ENCODE peak calls at places on chromosome 3, in eight cellular contexts. U is upper lobe of right lung; J is CD4-positive, CD25-positive, alpha-beta regulatory T cell; W is AG04450; Y is endothelial cell of umbilical vein; O is substantia nigra; M is heart left ventricle; Z is heart right ventricle. K is an unnamed sample.

GRCh38 chr3:19148768-19149091 is 420 bp downstream of the KCNH8 start:
- DNase-seq in U (no peak), J (no peak), W (no peak), Y (no peak), O (no peak), M (no peak), Z (no peak), K (no peak)

GRCh38 chr3:141960731-141961130 is 84.3 kb downstream of the ATP1B3 start:
- DNase-seq in U (no peak), J (no peak), W (no peak), Y (no peak), O (no peak), M (no peak), Z (no peak), K (no peak)

GRCh38 chr3:192220915-192221314 is 506.4 kb downstream of the FGF12 start:
- DNase-seq in U (no peak), J (no peak), W (no peak), Y (no peak), O (no peak), M (no peak), Z (no peak), K (no peak)

GRCh38 chr3:9135930-9136525 is 113.4 kb downstream of the SRGAP3 start:
- DNase-seq in U (no peak), J (peak), W (no peak), Y (no peak), O (peak), M (no peak), Z (peak), K (no peak)

GRCh38 chr3:46477756-46478155 is 13.1 kb upstream of the LTF start:
- DNase-seq in U (no peak), J (no peak), W (no peak), Y (no peak), O (no peak), M (no peak), Z (no peak), K (no peak)

GRCh38 chr3:173690542-173690941 is 293.0 kb downstream of the NLGN1 start:
- DNase-seq in U (no peak), J (no peak), W (no peak), Y (no peak), O (no peak), M (no peak), Z (no peak), K (peak)

GRCh38 chr3:16595778-16596177 is 9.4 kb downstream of the DAZL start:
- DNase-seq in U (no peak), J (no peak), W (no peak), Y (peak), O (no peak), M (no peak), Z (no peak), K (no peak)

GRCh38 chr3:133972156-133972555 is 57.6 kb downstream of the SLCO2A1 start:
- DNase-seq in U (no peak), J (no peak), W (no peak), Y (no peak), O (no peak), M (no peak), Z (no peak), K (no peak)

GRCh38 chr3:127722104-127722784 is 49.5 kb downstream of the ABTB1 start:
- DNase-seq in U (no peak), J (no peak), W (no peak), Y (no peak), O (no peak), M (no peak), Z (no peak), K (no peak)

GRCh38 chr3:175336406-175337133 is 477.4 kb downstream of the NAALADL2 start:
- DNase-seq in U (no peak), J (no peak), W (no peak), Y (no peak), O (no peak), M (no peak), Z (no peak), K (no peak)

GRCh38 chr3:28322464-28322863 is 26.1 kb upstream of the ZCWPW2 start:
- DNase-seq in U (no peak), J (no peak), W (no peak), Y (no peak), O (no peak), M (no peak), Z (no peak), K (no peak)

GRCh38 chr3:15313461-15313860 is 18.9 kb downstream of the SH3BP5 start:
- DNase-seq in U (peak), J (no peak), W (no peak), Y (no peak), O (no peak), M (no peak), Z (no peak), K (no peak)

GRCh38 chr3:143629726-143630125 is 218.5 kb downstream of the SLC9A9 start:
- DNase-seq in U (no peak), J (no peak), W (no peak), Y (no peak), O (no peak), M (no peak), Z (no peak), K (no peak)

GRCh38 chr3:141538568-141538967 is 51.7 kb downstream of the RASA2 start:
- DNase-seq in U (no peak), J (no peak), W (no peak), Y (peak), O (no peak), M (no peak), Z (no peak), K (no peak)

GRCh38 chr3:71168043-71168720 is 415.3 kb downstream of the FOXP1 start:
- DNase-seq in U (no peak), J (no peak), W (peak), Y (peak), O (no peak), M (no peak), Z (no peak), K (no peak)

GRCh38 chr3:47669026-47669749 is 90.5 kb upstream of the CSPG5 start:
- DNase-seq in U (no peak), J (no peak), W (no peak), Y (peak), O (no peak), M (no peak), Z (no peak), K (no peak)

GRCh38 chr3:118128886-118129285 is 905.8 kb downstream of the IGSF11 start:
- DNase-seq in U (no peak), J (no peak), W (peak), Y (no peak), O (no peak), M (no peak), Z (no peak), K (peak)

GRCh38 chr3:52685285-52685704 is 418 bp downstream of the PBRM1 start:
- DNase-seq in U (peak), J (peak), W (no peak), Y (peak), O (peak), M (peak), Z (peak), K (no peak)

GRCh38 chr3:66484106-66484857 is 16.5 kb downstream of the LRIG1 start:
- DNase-seq in U (no peak), J (no peak), W (no peak), Y (no peak), O (no peak), M (no peak), Z (no peak), K (no peak)

GRCh38 chr3:66483006-66483928 is 17.6 kb downstream of the LRIG1 start:
- DNase-seq in U (no peak), J (no peak), W (no peak), Y (peak), O (peak), M (peak), Z (peak), K (no peak)

GRCh38 chr3:66481071-66482001 is 19.5 kb downstream of the LRIG1 start:
- DNase-seq in U (no peak), J (peak), W (peak), Y (no peak), O (no peak), M (no peak), Z (no peak), K (no peak)

GRCh38 chr3:66480666-66481065 is 20.2 kb downstream of the LRIG1 start:
- DNase-seq in U (no peak), J (peak), W (no peak), Y (peak), O (no peak), M (no peak), Z (no peak), K (no peak)

GRCh38 chr3:66482005-66482404 is 18.8 kb downstream of the LRIG1 start:
- DNase-seq in U (no peak), J (no peak), W (no peak), Y (no peak), O (no peak), M (peak), Z (no peak), K (no peak)
- H3K27ac ChIP-seq in U (peak), J (peak), W (peak), Y (no peak), O (peak), M (peak), Z (peak), K (no peak)

GRCh38 chr3:145780301-145780700 is 380.7 kb downstream of the PLOD2 start:
- DNase-seq in U (no peak), J (no peak), W (no peak), Y (no peak), O (no peak), M (no peak), Z (no peak), K (no peak)
- H3K27ac ChIP-seq in U (no peak), J (no peak), W (no peak), Y (no peak), O (no peak), M (no peak), Z (no peak), K (no peak)

GRCh38 chr3:135178566-135178965 is 383.5 kb downstream of the EPHB1 start:
- DNase-seq in U (no peak), J (no peak), W (no peak), Y (no peak), O (no peak), M (no peak), Z (no peak), K (no peak)

GRCh38 chr3:135172191-135172869 is 377.3 kb downstream of the EPHB1 start:
- DNase-seq in U (no peak), J (no peak), W (no peak), Y (no peak), O (no peak), M (no peak), Z (no peak), K (no peak)

GRCh38 chr3:135176881-135177280 is 381.8 kb downstream of the EPHB1 start:
- DNase-seq in U (no peak), J (no peak), W (no peak), Y (no peak), O (no peak), M (no peak), Z (no peak), K (no peak)
- H3K27ac ChIP-seq in U (no peak), J (no peak), W (no peak), Y (no peak), O (no peak), M (no peak), Z (no peak), K (no peak)

DNA sequence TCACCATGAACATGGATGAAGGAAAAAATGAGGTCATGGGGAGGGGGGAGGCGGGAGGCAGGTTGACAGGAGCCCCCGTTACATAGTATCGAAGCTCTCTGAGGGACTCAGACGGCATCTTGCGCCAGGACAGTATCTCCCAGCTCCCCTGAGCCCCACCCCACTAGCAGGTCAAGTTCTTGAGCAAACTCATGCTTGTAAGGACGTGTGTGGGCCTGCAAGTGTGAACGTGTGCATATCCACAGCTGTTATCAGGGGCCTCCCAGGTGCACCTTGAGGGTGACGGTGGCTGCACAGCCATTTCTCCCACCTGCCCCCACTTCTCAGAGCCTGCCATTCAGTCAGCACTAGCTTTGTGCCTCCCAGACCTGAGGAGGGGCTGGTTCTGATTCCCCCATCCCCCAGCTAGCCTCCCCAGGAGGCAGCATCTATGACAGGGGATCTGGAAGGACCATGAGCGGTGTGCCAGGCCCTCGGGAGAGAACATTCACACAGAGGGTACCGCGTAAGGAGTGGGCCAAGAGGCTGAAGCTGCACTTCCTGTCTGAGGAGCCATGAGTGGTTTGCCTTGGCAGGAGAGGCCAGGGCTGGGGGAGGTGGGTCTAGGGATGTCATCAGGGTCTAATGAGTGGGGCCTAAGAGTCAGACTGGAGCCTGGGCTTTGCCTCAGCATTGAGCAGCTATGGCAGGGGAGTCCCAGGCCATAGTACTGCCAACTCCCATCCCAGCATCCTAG is 2.9 kb downstream of the SEMA3F start:
- DNase-seq in U (no peak), J (no peak), W (no peak), Y (peak), O (no peak), M (no peak), Z (no peak), K (peak)
- H3K27ac ChIP-seq in U (peak), J (no peak), W (peak), Y (peak), O (no peak), M (peak), Z (peak), K (peak)

GRCh38 chr3:188513662-188514328 is 359.8 kb downstream of the LPP start:
- DNase-seq in U (no peak), J (no peak), W (no peak), Y (no peak), O (no peak), M (no peak), Z (no peak), K (no peak)

GRCh38 chr3:188508454-188508853 is 354.5 kb downstream of the LPP start:
- DNase-seq in U (no peak), J (no peak), W (no peak), Y (no peak), O (no peak), M (no peak), Z (no peak), K (no peak)

GRCh38 chr3:188507244-188507720 is 353.3 kb downstream of the LPP start:
- DNase-seq in U (peak), J (peak), W (peak), Y (peak), O (no peak), M (no peak), Z (no peak), K (no peak)

GRCh38 chr3:188509316-188509715 is 355.4 kb downstream of the LPP start:
- DNase-seq in U (no peak), J (no peak), W (no peak), Y (no peak), O (no peak), M (no peak), Z (no peak), K (no peak)

DNA sequence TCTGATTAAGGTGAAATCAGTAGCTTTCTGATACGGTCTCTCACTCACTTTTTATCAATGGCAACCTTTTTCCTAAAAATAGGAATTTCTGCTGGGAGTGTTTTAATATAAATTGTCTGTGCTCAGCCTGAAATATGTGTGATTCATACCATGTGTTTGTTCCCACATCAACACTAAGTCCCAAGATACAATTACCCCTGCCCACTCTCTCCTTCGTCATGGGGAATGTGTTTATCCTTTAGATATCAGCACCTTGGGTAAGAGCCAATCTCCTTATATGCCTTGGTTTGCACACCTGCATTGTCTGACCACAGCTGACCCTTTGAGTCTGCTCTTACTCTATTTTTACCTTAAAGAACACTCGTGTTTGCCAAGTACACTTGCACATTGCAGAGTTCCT is 356.4 kb downstream of the LPP start:
- DNase-seq in U (no peak), J (no peak), W (peak), Y (peak), O (no peak), M (no peak), Z (no peak), K (no peak)
- H3K27ac ChIP-seq in U (no peak), J (no peak), W (peak), Y (peak), O (no peak), M (no peak), Z (no peak), K (no peak)

DNA sequence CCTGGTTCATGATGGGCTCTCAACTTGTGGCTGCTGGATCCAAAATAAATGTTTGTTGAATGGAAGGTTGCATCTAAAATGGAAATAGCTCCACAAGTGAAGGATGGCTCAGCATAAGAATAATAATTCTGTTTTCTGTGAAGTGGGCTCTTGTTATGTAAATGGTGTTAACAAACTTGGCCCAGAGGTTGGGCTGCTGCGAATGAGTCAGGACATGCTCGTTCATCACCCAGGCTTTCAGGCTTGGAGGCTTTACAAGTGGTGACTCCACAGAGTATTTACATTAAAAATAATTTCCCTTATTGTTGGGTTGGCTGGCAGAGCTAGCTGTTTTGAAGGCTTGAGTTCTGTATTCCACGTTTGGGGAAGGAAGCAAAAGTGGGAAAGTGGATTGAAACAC is 60.5 kb downstream of the ITGB5 start:
- DNase-seq in U (no peak), J (no peak), W (peak), Y (peak), O (no peak), M (no peak), Z (no peak), K (peak)
- H3K27ac ChIP-seq in U (no peak), J (no peak), W (peak), Y (no peak), O (no peak), M (no peak), Z (no peak), K (peak)

GRCh38 chr3:149920119-149920518 is 50.6 kb downstream of the PFN2 start:
- DNase-seq in U (no peak), J (no peak), W (no peak), Y (no peak), O (no peak), M (no peak), Z (no peak), K (no peak)

GRCh38 chr3:149919509-149919908 is 51.2 kb downstream of the PFN2 start:
- DNase-seq in U (no peak), J (no peak), W (no peak), Y (no peak), O (no peak), M (no peak), Z (no peak), K (no peak)

DNA sequence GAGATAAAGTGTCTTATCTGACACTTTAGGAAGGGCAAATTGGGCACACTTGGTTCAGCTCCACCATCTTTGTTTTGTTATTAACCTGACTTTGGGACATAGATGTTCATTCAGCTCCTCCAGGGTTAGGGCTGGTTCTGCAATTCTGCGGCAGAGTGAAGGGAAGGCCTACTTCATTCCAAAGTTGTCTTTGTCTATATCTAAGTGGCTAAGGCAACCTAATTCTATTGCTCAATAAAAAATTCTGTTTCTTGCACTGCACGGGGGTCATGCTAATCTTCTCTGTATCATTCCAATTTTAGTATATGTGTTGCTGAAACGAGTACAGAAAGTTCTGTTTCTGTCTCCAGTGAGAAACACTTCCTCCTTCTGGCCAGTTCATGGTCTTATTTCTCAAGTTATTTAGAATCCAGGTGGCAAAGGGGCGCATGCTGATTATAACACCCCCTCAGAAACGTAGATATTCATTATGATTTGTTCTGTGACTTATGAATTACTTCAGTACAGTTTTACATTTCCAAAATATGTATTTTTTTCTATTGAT is 53.5 kb downstream of the PFN2 start:
- DNase-seq in U (no peak), J (no peak), W (no peak), Y (no peak), O (no peak), M (no peak), Z (no peak), K (no peak)
- H3K27ac ChIP-seq in U (no peak), J (no peak), W (no peak), Y (no peak), O (no peak), M (no peak), Z (no peak), K (no peak)

K was measured in epithelial cell of prostate.